ENCODE peak calls at places on chromosomes 7 and 10, in eight cellular contexts. O is A549, G is HepG2, F is K562, S is HCT116, B is H1, X is endothelial cell of umbilical vein, R is GM12878. I is an unnamed sample.

GRCh38 chr10:43218951-43219837 is 47.7 kb downstream of the RASGEF1A start:
- DNase-seq in X (no peak), F (no peak), R (no peak), B (no peak), G (no peak), O (no peak), S (no peak), I (no peak)

GRCh38 chr10:26946103-26946907 is 85.5 kb upstream of the ABI1 start:
- DNase-seq in R (no peak), B (no peak), F (no peak), S (no peak), X (no peak), O (no peak), G (no peak), I (no peak)

GRCh38 chr10:76115471-76116155 is 684.2 kb downstream of the LRMDA start:
- DNase-seq in F (no peak), X (no peak), B (no peak), O (no peak), S (no peak), G (no peak), R (no peak), I (no peak)

GRCh38 chr7:43700646-43701501 is 28.4 kb downstream of the COA1 start:
- DNase-seq in S (no peak), F (no peak), O (peak; percentile 10), G (no peak), X (no peak), R (no peak), B (no peak), I (no peak)

GRCh38 chr10:21195149-21195731 is 298.1 kb upstream of the NEBL start:
- DNase-seq in X (no peak), F (no peak), R (no peak), B (no peak), O (peak; percentile 24), S (no peak), G (no peak), I (no peak)

GRCh38 chr10:514137-514671 is 175.3 kb downstream of the DIP2C start:
- DNase-seq in R (no peak), F (no peak), S (no peak), G (peak; percentile 70), O (no peak), B (no peak), X (no peak), I (no peak)

GRCh38 chr7:37916673-37917660 is at the start of gene SFRP4:
- DNase-seq in X (peak; percentile 56), R (no peak), S (peak; percentile 34), F (peak; percentile 28), B (peak; percentile 81), O (peak; percentile 84), G (peak; percentile 76), I (peak; percentile 84)

GRCh38 chr10:124098575-124098974 is 5.2 kb upstream of the CHST15 start:
- DNase-seq in X (no peak), O (no peak), S (no peak), F (no peak), R (no peak), G (no peak), B (no peak), I (no peak)

GRCh38 chr7:98856021-98856422 is 13.8 kb downstream of the TMEM130 start:
- DNase-seq in O (no peak), B (no peak), X (no peak), R (no peak), F (no peak), S (no peak), G (no peak), I (no peak)

GRCh38 chr10:13271552-13272163 is 28.2 kb downstream of the PHYH start:
- DNase-seq in S (peak; percentile 32), X (peak; percentile 14), O (peak; percentile 40), R (no peak), G (peak; percentile 77), B (peak; percentile 91), F (peak; percentile 78), I (peak; percentile 34)

GRCh38 chr10:94133239-94133638 is 139.5 kb downstream of the PLCE1 start:
- DNase-seq in R (no peak), S (no peak), O (no peak), X (no peak), B (no peak), G (no peak), F (no peak), I (no peak)

GRCh38 chr10:17219024-17219423 is 9.0 kb upstream of the VIM start:
- DNase-seq in G (no peak), X (no peak), B (no peak), R (no peak), S (no peak), F (no peak), O (no peak), I (no peak)

GRCh38 chr10:101827919-101828600 is 9.8 kb upstream of the OGA start:
- DNase-seq in X (no peak), F (no peak), R (no peak), G (no peak), B (no peak), S (no peak), O (no peak), I (no peak)

GRCh38 chr7:19111474-19112143 is 5.8 kb downstream of the TWIST1 start:
- DNase-seq in S (no peak), O (no peak), B (no peak), F (no peak), G (no peak), R (no peak), X (no peak), I (no peak)

GRCh38 chr7:64884913-64885370 is 18.1 kb upstream of the ZNF273 start:
- DNase-seq in G (no peak), O (no peak), B (no peak), X (no peak), R (no peak), F (no peak), S (no peak), I (no peak)

GRCh38 chr10:125513783-125514182 is 169.2 kb downstream of the TEX36 start:
- DNase-seq in F (no peak), G (no peak), X (no peak), R (no peak), S (no peak), O (no peak), B (no peak), I (no peak)

GRCh38 chr10:109902992-109903947 is 20.0 kb downstream of the XPNPEP1 start:
- DNase-seq in X (no peak), G (no peak), F (no peak), O (no peak), R (no peak), B (no peak), S (no peak), I (peak; percentile 57)

GRCh38 chr10:31133251-31133627 is 101.6 kb upstream of the ZNF438 start:
- DNase-seq in G (no peak), X (peak; percentile 16), B (peak; percentile 44), R (no peak), S (no peak), O (no peak), F (no peak), I (no peak)

GRCh38 chr10:3323865-3324498 is 151.4 kb upstream of the PITRM1 start:
- DNase-seq in F (no peak), S (no peak), O (no peak), X (no peak), B (no peak), G (no peak), R (no peak), I (no peak)

GRCh38 chr10:42754155-42755027 is 28.2 kb upstream of the BMS1 start:
- DNase-seq in B (peak; percentile 75), X (peak; percentile 13), S (no peak), F (peak; percentile 43), O (no peak), R (no peak), G (no peak), I (peak; percentile 47)

GRCh38 chr10:19791032-19791431 is 25.2 kb upstream of the PLXDC2 start:
- DNase-seq in B (no peak), X (no peak), O (no peak), F (no peak), G (no peak), S (no peak), R (no peak), I (no peak)

DNA sequence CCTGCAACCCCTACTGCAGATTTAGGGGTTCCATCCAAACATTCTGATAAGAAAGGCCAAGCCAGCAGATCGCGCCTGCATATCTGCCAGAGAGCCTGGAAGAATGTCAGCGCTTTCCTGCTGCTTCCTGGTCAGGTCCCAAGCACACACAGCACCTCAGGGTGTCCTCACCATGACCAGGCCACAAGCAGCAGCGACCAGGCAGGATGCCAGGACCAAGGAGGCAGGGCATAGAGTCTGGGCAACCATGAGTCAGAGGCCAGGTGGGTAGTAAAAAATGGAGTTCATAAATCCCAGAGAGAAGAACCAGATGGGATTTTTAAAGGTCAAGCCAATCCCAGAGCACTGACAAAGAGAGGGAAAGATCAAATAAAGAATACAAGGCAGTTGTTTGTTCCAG is 5.5 kb upstream of the FAM131B start:
- DNase-seq in X (no peak), O (peak; percentile 58), S (peak; percentile 61), R (no peak), F (no peak), B (no peak), G (no peak), I (no peak)
- TF ChIP-seq MAX in X (no peak), O (no peak), S (peak; percentile 69), R (no peak), F (no peak), B (no peak), G (no peak), I (no peak)

GRCh38 chr10:67506757-67507091 is 189.3 kb downstream of the CTNNA3 start:
- DNase-seq in F (no peak), G (no peak), B (no peak), R (no peak), O (no peak), X (no peak), S (no peak), I (no peak)
- TF ChIP-seq POLR2A in F (no peak), G (no peak), B (no peak), R (no peak), O (no peak), X (no peak), S (no peak), I (no peak)

GRCh38 chr7:28483868-28484267 is 71.5 kb downstream of the CREB5 start:
- DNase-seq in B (no peak), R (no peak), X (no peak), O (no peak), G (no peak), S (no peak), F (no peak), I (no peak)

GRCh38 chr7:28484276-28484675 is 72.0 kb downstream of the CREB5 start:
- DNase-seq in X (no peak), R (no peak), B (no peak), G (no peak), F (no peak), O (no peak), S (no peak), I (no peak)

GRCh38 chr7:28481131-28481926 is 69.0 kb downstream of the CREB5 start:
- DNase-seq in X (peak; percentile 29), F (no peak), S (no peak), B (no peak), G (no peak), R (peak; percentile 85), O (no peak), I (no peak)

GRCh38 chr7:28480595-28480994 is 68.3 kb downstream of the CREB5 start:
- DNase-seq in F (no peak), R (no peak), X (no peak), B (no peak), G (no peak), O (no peak), S (no peak), I (no peak)

GRCh38 chr7:28483112-28483511 is 70.8 kb downstream of the CREB5 start:
- DNase-seq in O (no peak), G (no peak), R (no peak), B (no peak), X (no peak), F (no peak), S (no peak), I (no peak)
- H3K4me3 ChIP-seq in O (no peak overlapping the region), G (no peak overlapping the region), R (no peak overlapping the region), B (no peak overlapping the region), X (no peak overlapping the region), F (no peak overlapping the region), S (no peak overlapping the region), I (no peak overlapping the region)

GRCh38 chr10:92822964-92823363 is 25.4 kb upstream of the EXOC6 start:
- DNase-seq in F (no peak), O (peak; percentile 44), X (peak; percentile 92), R (no peak), S (peak; percentile 41), B (no peak), G (no peak), I (peak; percentile 64)
- TF ChIP-seq MAX in F (no peak), O (no peak), X (no peak), R (no peak), S (no peak), B (no peak), G (no peak), I (no peak)

I was measured in NB4.